ENCODE peak calls at places on chromosomes 11 and 22, in six cellular contexts. U is activated CD8-positive, alpha-beta memory T cell treated with anti-CD3 and anti-CD28 coated beads, Interleukin-2, amount 50 U/mL, for 48 hours; R is Right ventricle myocardium superior; H is foreskin fibroblast; J is anterior cingulate cortex; I is endodermal cell. L is an unnamed sample.

GRCh38 chr11:85663080-85663729 is 1.7 kb downstream of the CREBZF start:
- DNase-seq in H (no peak), J (no peak), U (no peak), R (no peak), I (no peak), L (no peak)

GRCh38 chr11:11446967-11447366 is 93.9 kb upstream of the CSNK2A3 start:
- DNase-seq in H (no peak), J (no peak), I (no peak), R (no peak), U (no peak), L (no peak)

GRCh38 chr11:72483412-72484186 is 49.3 kb upstream of the CLPB start:
- DNase-seq in H (peak), U (no peak), I (no peak), J (no peak), R (no peak), L (no peak)

GRCh38 chr22:48258108-48258705 is 1495.8 kb downstream of the TBC1D22A start:
- DNase-seq in J (no peak), U (no peak), H (no peak), R (no peak), I (peak), L (no peak)

GRCh38 chr11:36463781-36464180 is 46.3 kb downstream of the TRAF6 start:
- DNase-seq in R (no peak), H (no peak), I (peak), U (no peak), J (no peak), L (no peak)

GRCh38 chr11:77158041-77158695 is 30.1 kb downstream of the MYO7A start:
- DNase-seq in R (peak), H (no peak), I (no peak), U (no peak), J (no peak), L (no peak)

GRCh38 chr11:17646451-17647145 is 72.8 kb upstream of the MYOD1 start:
- DNase-seq in R (no peak), H (no peak), J (no peak), U (no peak), I (peak), L (no peak)

GRCh38 chr11:36375348-36376314 is 79.5 kb downstream of the PRR5L start:
- DNase-seq in I (peak), H (no peak), R (no peak), J (no peak), U (no peak), L (no peak)

GRCh38 chr11:81359476-81359875 is 1374.2 kb downstream of the FAM181B start:
- DNase-seq in R (no peak), I (peak), J (no peak), U (no peak), H (no peak), L (no peak)

GRCh38 chr11:86476109-86476861 is 101.6 kb downstream of the CCDC81 start:
- DNase-seq in R (no peak), J (no peak), H (no peak), I (no peak), U (no peak), L (no peak)

GRCh38 chr11:110308071-110308470 is 11.7 kb upstream of the RDX start:
- DNase-seq in R (no peak), I (peak), U (no peak), J (no peak), H (no peak), L (no peak)

GRCh38 chr11:13016415-13016814 is 7.3 kb downstream of the RASSF10 start:
- DNase-seq in H (no peak), I (no peak), R (no peak), U (no peak), J (no peak), L (no peak)

GRCh38 chr11:87083029-87083428 is 45.3 kb downstream of the TMEM135 start:
- DNase-seq in U (no peak), R (no peak), H (no peak), I (peak), J (no peak), L (no peak)

GRCh38 chr22:32323513-32324164 is 34.0 kb upstream of the RFPL3 start:
- DNase-seq in J (no peak), R (no peak), I (peak), H (no peak), U (peak), L (no peak)

GRCh38 chr11:118581057-118581456 is 8.8 kb downstream of the ARCN1 start:
- DNase-seq in U (no peak), J (no peak), I (no peak), R (no peak), H (no peak), L (no peak)

GRCh38 chr11:66336234-66337102 is at the start of gene RIN1:
- DNase-seq in I (peak), R (peak), J (peak), U (peak), H (peak), L (peak)

GRCh38 chr11:12683857-12684256 is 9.6 kb downstream of the TEAD1 start:
- DNase-seq in U (no peak), I (no peak), R (no peak), J (no peak), H (no peak), L (no peak)

L was measured in activated T-helper 9 cell treated with anti-CD3 and anti-CD28 coated beads, Interleukin-2, amount 50 U/mL, for 16 hours.